ENCODE peak calls at places on chromosome 10, in four cellular contexts. One of them, this sample, is unnamed. For H3K9me3, the result is how much of the 10 kb centered on the place peaks cover.

GRCh38 chr10:83539528-83540308 is 599.6 kb upstream of the GHITM start:
- DNase-seq in left ventricle myocardium inferior: peak
- DNase-seq in Peyer's patch: no peak
- DNase-seq in AG04450: no peak
- DNase-seq in this sample: no peak

GRCh38 chr10:2665772-2666171 is 401.6 kb upstream of the PFKP start:
- DNase-seq in left ventricle myocardium inferior: no peak
- DNase-seq in Peyer's patch: no peak
- DNase-seq in AG04450: no peak
- DNase-seq in this sample: no peak

GRCh38 chr10:10055656-10056445 is 961.8 kb upstream of the CELF2 start:
- DNase-seq in left ventricle myocardium inferior: no peak
- DNase-seq in Peyer's patch: no peak
- DNase-seq in AG04450: peak
- DNase-seq in this sample: no peak

GRCh38 chr10:120005408-120006280 is 113.1 kb downstream of the SEC23IP start:
- DNase-seq in left ventricle myocardium inferior: no peak
- DNase-seq in Peyer's patch: no peak
- DNase-seq in AG04450: no peak
- DNase-seq in this sample: no peak

GRCh38 chr10:101066890-101067355 is 5.1 kb downstream of the KAZALD1 start:
- DNase-seq in left ventricle myocardium inferior: no peak
- DNase-seq in Peyer's patch: no peak
- DNase-seq in AG04450: no peak
- DNase-seq in this sample: no peak

GRCh38 chr10:117294039-117294438 is 53.1 kb downstream of the SLC18A2 start:
- DNase-seq in left ventricle myocardium inferior: no peak
- DNase-seq in Peyer's patch: no peak
- DNase-seq in AG04450: no peak
- DNase-seq in this sample: no peak

GRCh38 chr10:43203491-43204393 is 63.1 kb downstream of the RASGEF1A start:
- DNase-seq in left ventricle myocardium inferior: no peak
- DNase-seq in Peyer's patch: peak
- DNase-seq in AG04450: no peak
- DNase-seq in this sample: no peak

GRCh38 chr10:123795196-123795780 is 96.3 kb downstream of the CPXM2 start:
- DNase-seq in left ventricle myocardium inferior: no peak
- DNase-seq in Peyer's patch: no peak
- DNase-seq in AG04450: no peak
- DNase-seq in this sample: no peak

GRCh38 chr10:133388973-133389818 is 4.8 kb upstream of the MTG1 start:
- DNase-seq in left ventricle myocardium inferior: no peak
- DNase-seq in Peyer's patch: peak
- DNase-seq in AG04450: no peak
- DNase-seq in this sample: no peak

GRCh38 chr10:123800299-123800698 is 91.3 kb downstream of the CPXM2 start:
- DNase-seq in left ventricle myocardium inferior: no peak
- DNase-seq in Peyer's patch: no peak
- DNase-seq in AG04450: no peak
- DNase-seq in this sample: no peak

GRCh38 chr10:133445268-133445732 is 8.4 kb upstream of the SCART1 start:
- DNase-seq in left ventricle myocardium inferior: no peak
- DNase-seq in Peyer's patch: no peak
- DNase-seq in AG04450: no peak
- DNase-seq in this sample: no peak

GRCh38 chr10:74887614-74888284 is 61.3 kb downstream of the KAT6B start:
- DNase-seq in left ventricle myocardium inferior: no peak
- DNase-seq in Peyer's patch: no peak
- DNase-seq in AG04450: no peak
- DNase-seq in this sample: no peak

GRCh38 chr10:71964669-71965515 is 697 bp downstream of the CHST3 start:
- DNase-seq in left ventricle myocardium inferior: peak
- DNase-seq in Peyer's patch: peak
- DNase-seq in AG04450: no peak
- DNase-seq in this sample: no peak

GRCh38 chr10:128191847-128192246 is 65.6 kb upstream of the MKI67 start:
- DNase-seq in left ventricle myocardium inferior: no peak
- DNase-seq in Peyer's patch: no peak
- DNase-seq in AG04450: no peak
- DNase-seq in this sample: no peak

GRCh38 chr10:93076871-93077270 is 3.2 kb downstream of the CYP26A1 start:
- DNase-seq in left ventricle myocardium inferior: no peak
- DNase-seq in Peyer's patch: no peak
- DNase-seq in AG04450: no peak
- DNase-seq in this sample: no peak

GRCh38 chr10:71270301-71270777 is 48.7 kb upstream of the SLC29A3 start:
- DNase-seq in left ventricle myocardium inferior: no peak
- DNase-seq in Peyer's patch: peak
- DNase-seq in AG04450: no peak
- DNase-seq in this sample: no peak

GRCh38 chr10:89414879-89415821 is 782 bp downstream of the IFIT5 start:
- DNase-seq in left ventricle myocardium inferior: peak
- DNase-seq in Peyer's patch: peak
- DNase-seq in AG04450: no peak
- DNase-seq in this sample: peak

GRCh38 chr10:79137826-79138225 is 69.1 kb downstream of the ZMIZ1 start:
- DNase-seq in left ventricle myocardium inferior: peak
- DNase-seq in Peyer's patch: peak
- DNase-seq in AG04450: no peak
- DNase-seq in this sample: no peak

GRCh38 chr10:48838830-48839229 is 100.8 kb downstream of the LRRC18 start:
- DNase-seq in left ventricle myocardium inferior: no peak
- DNase-seq in Peyer's patch: no peak
- DNase-seq in AG04450: no peak
- DNase-seq in this sample: no peak

GRCh38 chr10:83881647-83882046 is 257.7 kb upstream of the GHITM start:
- DNase-seq in left ventricle myocardium inferior: no peak
- DNase-seq in Peyer's patch: no peak
- DNase-seq in AG04450: no peak
- DNase-seq in this sample: no peak

GRCh38 chr10:76456190-76456589 is 1024.8 kb downstream of the LRMDA start:
- DNase-seq in left ventricle myocardium inferior: no peak
- DNase-seq in Peyer's patch: no peak
- DNase-seq in AG04450: no peak
- DNase-seq in this sample: no peak

GRCh38 chr10:59227136-59227673 is 50.8 kb downstream of the PHYHIPL start:
- DNase-seq in left ventricle myocardium inferior: no peak
- DNase-seq in Peyer's patch: no peak
- DNase-seq in AG04450: no peak
- DNase-seq in this sample: no peak

GRCh38 chr10:129258570-129258969 is 208.5 kb upstream of the MGMT start:
- DNase-seq in left ventricle myocardium inferior: no peak
- DNase-seq in Peyer's patch: no peak
- DNase-seq in AG04450: no peak
- DNase-seq in this sample: no peak

GRCh38 chr10:78194539-78195402 is 161.1 kb downstream of the RPS24 start:
- DNase-seq in left ventricle myocardium inferior: no peak
- DNase-seq in Peyer's patch: no peak
- DNase-seq in AG04450: no peak
- DNase-seq in this sample: no peak

GRCh38 chr10:69855346-69856163 is 53.8 kb downstream of the COL13A1 start:
- DNase-seq in left ventricle myocardium inferior: no peak
- DNase-seq in Peyer's patch: peak
- DNase-seq in AG04450: no peak
- DNase-seq in this sample: no peak

GRCh38 chr10:102596506-102596971 is 47.7 kb upstream of the TRIM8 start:
- DNase-seq in left ventricle myocardium inferior: peak
- DNase-seq in Peyer's patch: peak
- DNase-seq in AG04450: no peak
- DNase-seq in this sample: no peak

GRCh38 chr10:116287906-116288501 is 15.0 kb upstream of the GFRA1 start:
- DNase-seq in left ventricle myocardium inferior: no peak
- DNase-seq in Peyer's patch: no peak
- DNase-seq in AG04450: peak
- DNase-seq in this sample: no peak

GRCh38 chr10:44832595-44833390 is 78.3 kb upstream of the TMEM72 start:
- DNase-seq in left ventricle myocardium inferior: no peak
- DNase-seq in Peyer's patch: no peak
- DNase-seq in AG04450: no peak
- DNase-seq in this sample: no peak

GRCh38 chr10:112911196-112911595 is 38.9 kb upstream of the TCF7L2 start:
- DNase-seq in left ventricle myocardium inferior: no peak
- DNase-seq in Peyer's patch: no peak
- DNase-seq in AG04450: no peak
- DNase-seq in this sample: no peak

GRCh38 chr10:18577823-18578685 is 73.3 kb downstream of the NSUN6 start:
- DNase-seq in left ventricle myocardium inferior: no peak
- DNase-seq in Peyer's patch: no peak
- DNase-seq in AG04450: no peak
- DNase-seq in this sample: no peak

GRCh38 chr10:18583575-18584270 is 67.7 kb downstream of the NSUN6 start:
- DNase-seq in left ventricle myocardium inferior: no peak
- DNase-seq in Peyer's patch: no peak
- DNase-seq in AG04450: no peak
- DNase-seq in this sample: no peak

DNA sequence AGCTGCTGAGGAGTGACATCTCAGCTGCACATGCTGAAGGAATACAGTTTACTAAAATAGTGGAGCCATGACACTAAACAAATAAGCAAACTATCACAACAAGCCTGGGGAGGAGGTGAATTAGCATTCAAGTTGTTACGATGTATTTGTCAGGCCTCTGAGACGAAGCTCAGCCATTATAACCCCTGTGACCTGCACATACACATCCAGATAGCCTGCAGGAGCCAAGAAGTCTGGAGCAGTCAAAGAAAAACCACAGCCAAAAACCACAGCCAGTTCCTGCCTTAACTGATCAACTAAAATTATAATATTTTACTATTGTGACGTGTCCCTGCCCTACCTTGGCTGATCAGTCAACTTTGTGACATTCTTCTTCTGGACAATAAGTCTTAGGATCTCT is 68.6 kb downstream of the NSUN6 start:
- DNase-seq in left ventricle myocardium inferior: no peak
- DNase-seq in Peyer's patch: no peak
- DNase-seq in AG04450: no peak
- DNase-seq in this sample: no peak
- H3K9me3 ChIP-seq in left ventricle myocardium inferior: under half
- H3K9me3 ChIP-seq in Peyer's patch: under half
- H3K9me3 ChIP-seq in AG04450: under half
- H3K9me3 ChIP-seq in this sample: under half

GRCh38 chr10:114624422-114624821 is 33.7 kb downstream of the ABLIM1 start:
- DNase-seq in left ventricle myocardium inferior: no peak
- DNase-seq in Peyer's patch: no peak
- DNase-seq in AG04450: no peak
- DNase-seq in this sample: no peak

GRCh38 chr10:114624941-114625780 is 32.9 kb downstream of the ABLIM1 start:
- DNase-seq in left ventricle myocardium inferior: no peak
- DNase-seq in Peyer's patch: no peak
- DNase-seq in AG04450: no peak
- DNase-seq in this sample: no peak

GRCh38 chr10:114626841-114627240 is 31.2 kb downstream of the ABLIM1 start:
- DNase-seq in left ventricle myocardium inferior: no peak
- DNase-seq in Peyer's patch: no peak
- DNase-seq in AG04450: no peak
- DNase-seq in this sample: no peak

GRCh38 chr10:114623155-114623554 is 34.9 kb downstream of the ABLIM1 start:
- DNase-seq in left ventricle myocardium inferior: no peak
- DNase-seq in Peyer's patch: no peak
- DNase-seq in AG04450: no peak
- DNase-seq in this sample: no peak

DNA sequence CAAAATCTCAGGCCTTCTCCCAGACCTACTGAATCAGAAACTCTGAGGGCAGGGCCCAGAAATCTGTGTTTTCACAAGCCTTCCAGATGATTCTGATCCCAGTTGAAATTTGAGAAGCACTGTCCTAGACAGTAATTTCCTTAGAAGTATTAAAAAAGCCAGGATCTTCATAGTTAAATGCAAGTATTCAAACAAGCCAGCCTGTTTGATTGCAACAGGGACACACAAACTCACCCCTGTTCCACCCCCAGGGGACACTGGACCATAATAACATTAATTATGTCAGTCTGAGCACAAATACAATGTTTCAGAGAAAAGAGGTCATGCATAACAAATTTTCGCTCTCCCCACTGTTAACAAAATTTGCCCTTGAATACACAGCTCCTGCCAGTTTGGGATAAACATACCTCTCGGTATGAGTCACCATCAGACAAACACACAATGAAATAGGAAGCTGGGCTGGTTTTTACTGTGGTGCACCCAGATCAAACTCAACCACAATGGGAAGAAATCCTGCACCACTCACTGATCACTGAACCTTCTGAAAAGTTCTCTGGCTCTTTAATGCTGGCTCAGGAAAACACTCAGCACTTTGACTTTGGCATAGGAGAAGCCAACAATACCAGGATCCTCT is 34.3 kb downstream of the ABLIM1 start:
- DNase-seq in left ventricle myocardium inferior: no peak
- DNase-seq in Peyer's patch: no peak
- DNase-seq in AG04450: peak
- DNase-seq in this sample: no peak
- TF ChIP-seq CTCF in left ventricle myocardium inferior: no peak
- TF ChIP-seq CTCF in Peyer's patch: no peak
- TF ChIP-seq CTCF in AG04450: no peak
- TF ChIP-seq CTCF in this sample: no peak

DNA sequence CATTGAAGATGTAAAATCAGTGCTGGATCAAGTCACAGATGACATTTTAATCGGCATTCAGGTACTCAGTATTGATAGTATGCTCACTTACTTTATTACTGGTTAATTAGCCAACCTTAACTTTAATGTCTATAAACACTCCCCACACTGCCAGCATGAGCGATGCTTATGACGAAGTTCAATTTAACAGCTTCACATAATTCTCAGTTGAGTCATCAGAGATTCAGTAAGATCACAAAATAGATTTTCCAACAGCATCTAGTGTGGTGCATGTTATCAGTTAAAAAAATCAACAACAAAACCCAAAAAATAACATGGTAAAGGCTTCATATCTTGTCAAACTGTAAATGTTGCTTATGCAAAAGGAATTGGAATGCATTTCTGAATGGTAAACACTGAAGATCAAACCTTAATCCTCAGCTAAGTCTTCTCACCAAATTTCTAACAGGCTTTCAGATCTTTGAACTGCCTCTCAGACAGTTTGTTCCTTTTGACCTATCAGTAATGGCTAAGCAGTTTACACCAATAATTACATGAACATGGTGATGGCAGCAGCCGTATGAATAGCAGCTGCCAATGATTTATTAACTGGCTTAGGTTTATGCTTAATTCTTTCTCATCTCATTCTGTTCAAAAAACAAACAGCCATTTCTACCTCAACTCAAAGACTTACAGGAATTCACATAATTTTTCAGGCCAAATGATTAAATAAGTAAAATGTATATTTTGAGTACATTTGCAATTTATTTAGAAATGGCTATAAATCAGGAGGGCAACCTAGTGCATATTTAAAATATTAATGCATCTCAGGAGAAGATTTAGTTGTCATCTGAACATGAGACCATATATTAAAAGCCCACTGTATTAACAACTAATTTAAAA is 98.5 kb downstream of the CABCOCO1 start:
- DNase-seq in left ventricle myocardium inferior: no peak
- DNase-seq in Peyer's patch: peak
- DNase-seq in AG04450: peak
- DNase-seq in this sample: no peak
- H3K27ac ChIP-seq in left ventricle myocardium inferior: no peak
- H3K27ac ChIP-seq in Peyer's patch: peak
- H3K27ac ChIP-seq in AG04450: no peak
- H3K27ac ChIP-seq in this sample: no peak

GRCh38 chr10:108250954-108251620 is 1086.6 kb upstream of the SORCS1 start:
- DNase-seq in left ventricle myocardium inferior: no peak
- DNase-seq in Peyer's patch: no peak
- DNase-seq in AG04450: no peak
- DNase-seq in this sample: no peak

GRCh38 chr10:108249940-108250339 is 1085.4 kb upstream of the SORCS1 start:
- DNase-seq in left ventricle myocardium inferior: no peak
- DNase-seq in Peyer's patch: no peak
- DNase-seq in AG04450: no peak
- DNase-seq in this sample: no peak

GRCh38 chr10:108254089-108254488 is 1089.6 kb upstream of the SORCS1 start:
- DNase-seq in left ventricle myocardium inferior: no peak
- DNase-seq in Peyer's patch: no peak
- DNase-seq in AG04450: no peak
- DNase-seq in this sample: no peak
- H3K9me3 ChIP-seq in left ventricle myocardium inferior: under half
- H3K9me3 ChIP-seq in Peyer's patch: under half
- H3K9me3 ChIP-seq in AG04450: under half
- H3K9me3 ChIP-seq in this sample: under half

This sample was measured in CD4-positive, alpha-beta T cell.